ENCODE peak calls at places on chromosomes 6 and 20, in six cellular contexts. T, Z, A, B, K and H are unnamed samples.

GRCh38 chr6:98942263-98942803 is 5.4 kb downstream of the FBXL4 start:
- DNase-seq in T (no peak), Z (no peak), A (no peak), B (no peak), K (no peak), H (no peak)

GRCh38 chr6:14796974-14797762 is 448.7 kb upstream of the JARID2 start:
- DNase-seq in T (no peak), Z (no peak), A (no peak), B (no peak), K (no peak), H (no peak)

GRCh38 chr20:35952480-35953410 is 1.6 kb downstream of the SCAND1 start:
- DNase-seq in T (no peak), Z (no peak), A (no peak), B (no peak), K (no peak), H (no peak)

GRCh38 chr6:39228992-39229767 is at the start of gene KCNK5:
- DNase-seq in T (peak), Z (peak), A (peak), B (peak), K (peak), H (peak)

GRCh38 chr6:148068391-148068790 is 274.2 kb upstream of the SASH1 start:
- DNase-seq in T (no peak), Z (no peak), A (no peak), B (no peak), K (no peak), H (no peak)

GRCh38 chr6:141675957-141676356 is 456.8 kb upstream of the GJE1 start:
- DNase-seq in T (no peak), Z (no peak), A (no peak), B (no peak), K (peak), H (no peak)

GRCh38 chr6:165045631-165046030 is 263.8 kb downstream of the C6orf118 start:
- DNase-seq in T (no peak), Z (no peak), A (no peak), B (no peak), K (no peak), H (no peak)

GRCh38 chr6:36290668-36291620 is 21.1 kb downstream of the PNPLA1 start:
- DNase-seq in T (no peak), Z (no peak), A (no peak), B (no peak), K (peak), H (no peak)

GRCh38 chr6:21586300-21586699 is 7.3 kb upstream of the SOX4 start:
- DNase-seq in T (no peak), Z (no peak), A (no peak), B (no peak), K (no peak), H (no peak)

GRCh38 chr6:57159127-57159526 is 13.0 kb upstream of the BAG2 start:
- DNase-seq in T (no peak), Z (no peak), A (no peak), B (no peak), K (no peak), H (no peak)

GRCh38 chr20:34896086-34896551 is 19.7 kb downstream of the ACSS2 start:
- DNase-seq in T (peak), Z (no peak), A (no peak), B (no peak), K (no peak), H (no peak)

GRCh38 chr6:30885999-30886896 is 1.9 kb downstream of the DDR1 start:
- DNase-seq in T (peak), Z (no peak), A (peak), B (peak), K (peak), H (peak)

GRCh38 chr20:31861346-31862156 is 8.8 kb downstream of the DUSP15 start:
- DNase-seq in T (peak), Z (no peak), A (peak), B (peak), K (peak), H (no peak)

GRCh38 chr20:4554346-4554745 is 167.4 kb upstream of the PRND start:
- DNase-seq in T (no peak), Z (no peak), A (no peak), B (no peak), K (no peak), H (no peak)

GRCh38 chr6:63565727-63566625 is 6.3 kb upstream of the LOC128125822 start:
- DNase-seq in T (no peak), Z (no peak), A (peak), B (no peak), K (no peak), H (no peak)

GRCh38 chr20:10074513-10074912 is 39.7 kb downstream of the ANKEF1 start:
- DNase-seq in T (no peak), Z (peak), A (no peak), B (no peak), K (peak), H (no peak)

GRCh38 chr6:52787917-52788316 is 15.7 kb downstream of the GSTA1 start:
- DNase-seq in T (no peak), Z (no peak), A (peak), B (no peak), K (no peak), H (no peak)

GRCh38 chr6:154909821-154910220 is 85.3 kb upstream of the TIAM2 start:
- DNase-seq in T (no peak), Z (no peak), A (no peak), B (no peak), K (no peak), H (no peak)

GRCh38 chr20:64244281-64244805 is 11.2 kb upstream of the PCMTD2 start:
- DNase-seq in T (no peak), Z (no peak), A (no peak), B (peak), K (no peak), H (no peak)

GRCh38 chr6:100415780-100416179 is 48.9 kb downstream of the SIM1 start:
- DNase-seq in T (no peak), Z (no peak), A (no peak), B (no peak), K (no peak), H (no peak)

GRCh38 chr6:113819169-113819830 is 37.8 kb upstream of the MARCKS start:
- DNase-seq in T (no peak), Z (no peak), A (peak), B (no peak), K (no peak), H (no peak)

GRCh38 chr6:63275953-63276352 is 43.8 kb downstream of the LGSN start:
- DNase-seq in T (no peak), Z (no peak), A (no peak), B (no peak), K (no peak), H (no peak)

GRCh38 chr6:282867-283416 is 9.3 kb upstream of the DUSP22 start:
- DNase-seq in T (no peak), Z (no peak), A (no peak), B (no peak), K (no peak), H (no peak)

GRCh38 chr20:54048489-54048888 is 21.9 kb downstream of the BCAS1 start:
- DNase-seq in T (no peak), Z (no peak), A (no peak), B (no peak), K (no peak), H (no peak)

GRCh38 chr20:7695622-7696021 is 244.6 kb downstream of the HAO1 start:
- DNase-seq in T (no peak), Z (no peak), A (no peak), B (no peak), K (no peak), H (no peak)

GRCh38 chr6:23841116-23841515 is 284.9 kb upstream of the NRSN1 start:
- DNase-seq in T (no peak), Z (no peak), A (no peak), B (no peak), K (no peak), H (no peak)

GRCh38 chr6:73516712-73517489 is 3.9 kb downstream of the EEF1A1 start:
- DNase-seq in T (no peak), Z (no peak), A (no peak), B (no peak), K (no peak), H (no peak)

GRCh38 chr6:2877057-2877882 is 25.8 kb downstream of the SERPINB9 start:
- DNase-seq in T (no peak), Z (no peak), A (no peak), B (no peak), K (no peak), H (no peak)

GRCh38 chr6:111564482-111564945 is 41.2 kb downstream of the TRAF3IP2 start:
- DNase-seq in T (no peak), Z (no peak), A (peak), B (no peak), K (no peak), H (no peak)

GRCh38 chr6:20810732-20811111 is 276.5 kb downstream of the CDKAL1 start:
- DNase-seq in T (no peak), Z (no peak), A (peak), B (no peak), K (no peak), H (no peak)

GRCh38 chr6:41269716-41270115 is 16.8 kb downstream of the TREM1 start:
- DNase-seq in T (no peak), Z (no peak), A (no peak), B (no peak), K (no peak), H (no peak)

GRCh38 chr6:160424256-160424655 is 76.1 kb downstream of the SLC22A3 start:
- DNase-seq in T (no peak), Z (no peak), A (no peak), B (no peak), K (peak), H (no peak)

DNA sequence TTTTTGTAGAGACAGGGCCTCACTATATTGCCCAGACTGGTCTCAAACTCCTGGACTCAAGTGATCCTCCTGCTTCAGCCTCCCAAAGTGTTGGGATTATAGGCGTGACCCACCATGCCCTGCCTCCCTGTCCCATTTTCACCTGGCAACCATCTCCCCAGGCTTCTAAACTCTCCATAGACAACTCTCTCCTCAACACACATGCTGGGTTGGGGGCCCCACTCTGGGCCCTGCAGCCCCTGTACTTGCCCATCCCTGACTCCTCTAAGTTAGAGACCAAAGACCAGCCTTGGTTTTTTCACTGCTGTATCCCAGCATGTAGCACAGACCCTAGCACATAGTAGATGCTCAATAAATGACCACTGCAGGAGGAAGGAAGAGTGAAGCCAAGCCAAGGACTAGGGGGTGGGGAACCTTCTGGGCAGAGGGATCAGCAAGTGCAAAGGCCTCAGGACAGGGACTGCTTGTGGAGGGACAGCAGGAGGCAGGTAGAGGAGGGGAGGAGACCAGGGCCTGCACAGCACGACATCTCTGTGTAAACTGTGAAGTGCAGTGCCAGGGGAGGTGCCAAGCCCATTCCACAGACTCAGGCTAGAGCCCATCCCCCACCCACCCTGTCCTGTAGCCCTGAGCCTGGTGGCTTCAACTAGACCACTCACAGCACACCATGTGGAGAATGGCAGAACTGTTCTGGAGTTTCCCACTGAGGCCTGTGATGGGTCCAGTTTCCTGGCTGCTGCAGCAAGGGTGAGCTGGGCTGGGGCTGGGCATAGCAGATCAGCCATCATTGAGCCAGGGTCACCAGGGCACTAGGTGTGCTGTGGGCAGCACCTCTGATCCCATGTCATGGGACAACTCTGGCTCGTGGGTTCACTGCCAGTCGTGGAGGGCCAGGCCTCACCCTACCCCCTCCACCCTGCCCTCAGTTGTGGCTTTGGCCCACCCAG is 3.4 kb upstream of the SRC start:
- DNase-seq in T (no peak), Z (no peak), A (no peak), B (no peak), K (no peak), H (no peak)
- TF ChIP-seq CTCF in T (no peak), Z (no peak), A (no peak), B (no peak), K (no peak), H (no peak)

GRCh38 chr6:26217714-26218075 is 130.5 kb downstream of the HFE start:
- DNase-seq in T (no peak), Z (no peak), A (no peak), B (no peak), K (no peak), H (no peak)

GRCh38 chr6:26216015-26216885 is 129.0 kb downstream of the HFE start:
- DNase-seq in T (peak), Z (no peak), A (peak), B (peak), K (no peak), H (peak)

GRCh38 chr6:26215200-26216014 is 128.2 kb downstream of the HFE start:
- DNase-seq in T (no peak), Z (no peak), A (no peak), B (no peak), K (no peak), H (no peak)

GRCh38 chr6:26218824-26219223 is 131.6 kb downstream of the HFE start:
- DNase-seq in T (no peak), Z (no peak), A (no peak), B (no peak), K (no peak), H (no peak)

GRCh38 chr6:26216886-26217713 is 129.9 kb downstream of the HFE start:
- DNase-seq in T (peak), Z (peak), A (peak), B (peak), K (no peak), H (peak)
- TF ChIP-seq POLR2A in T (no peak), Z (peak), A (peak), B (no peak), K (no peak), H (peak)

GRCh38 chr20:1964659-1965405 is 29.0 kb downstream of the PDYN start:
- DNase-seq in T (no peak), Z (no peak), A (no peak), B (no peak), K (no peak), H (peak)
- TF ChIP-seq CTCF in T (no peak), Z (no peak), A (no peak), B (no peak), K (no peak), H (no peak)

GRCh38 chr6:78010130-78010529 is 357.3 kb downstream of the MEI4 start:
- DNase-seq in T (no peak), Z (no peak), A (no peak), B (no peak), K (no peak), H (no peak)
- TF ChIP-seq POLR2A in T (no peak), Z (no peak), A (no peak), B (no peak), K (no peak), H (no peak)

DNA sequence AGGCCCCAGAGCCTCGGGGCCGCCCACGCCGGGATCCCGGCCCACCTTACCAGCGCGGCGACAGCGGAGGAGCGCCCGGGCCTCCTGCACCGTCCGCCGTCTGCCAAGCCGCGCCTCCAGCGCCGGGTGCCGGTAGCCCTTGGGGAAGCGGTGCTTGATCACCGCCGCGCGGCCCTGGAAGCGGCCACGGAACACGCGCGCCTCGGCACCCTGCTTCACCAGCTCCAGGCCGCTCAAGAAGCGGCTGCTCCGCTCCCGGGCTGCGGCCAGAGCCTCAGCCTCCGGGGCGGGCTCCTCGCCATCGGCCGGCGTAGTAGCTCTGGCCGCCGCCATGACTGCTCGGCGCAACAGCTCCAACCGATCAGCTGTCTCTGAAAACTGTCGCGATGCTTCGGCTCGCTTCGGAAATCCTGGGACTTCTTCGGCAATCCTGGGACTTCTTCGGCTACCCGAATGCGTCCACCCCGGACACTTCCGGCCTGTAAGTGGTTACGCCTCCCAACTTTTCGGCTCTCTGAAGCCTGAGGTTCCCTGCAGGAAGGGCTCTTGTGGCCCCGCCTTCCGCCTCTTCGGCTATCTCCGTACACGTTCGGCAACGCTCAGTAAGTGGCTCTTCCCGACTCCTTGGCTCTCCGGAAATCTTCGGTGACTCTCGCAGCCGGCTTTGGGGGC is at the start of gene TP53RK:
- DNase-seq in T (peak), Z (peak), A (peak), B (peak), K (peak), H (peak)
- TF ChIP-seq CTCF in T (peak), Z (peak), A (peak), B (peak), K (no peak), H (peak)

GRCh38 chr6:4136354-4136831 is 1.0 kb upstream of the ECI2 start:
- DNase-seq in T (no peak), Z (no peak), A (no peak), B (no peak), K (no peak), H (no peak)

GRCh38 chr6:4139272-4139671 is 3.9 kb upstream of the ECI2 start:
- DNase-seq in T (no peak), Z (no peak), A (no peak), B (no peak), K (no peak), H (no peak)

GRCh38 chr6:4134841-4135664 is at the start of gene ECI2:
- DNase-seq in T (peak), Z (peak), A (peak), B (peak), K (no peak), H (no peak)

GRCh38 chr6:4133941-4134838 is 1.2 kb downstream of the ECI2 start:
- DNase-seq in T (peak), Z (no peak), A (peak), B (peak), K (no peak), H (no peak)

GRCh38 chr6:4135665-4136353 is 434 bp upstream of the ECI2 start:
- DNase-seq in T (peak), Z (peak), A (peak), B (peak), K (peak), H (peak)
- TF ChIP-seq POLR2A in T (no peak), Z (peak), A (peak), B (no peak), K (peak), H (peak)

GRCh38 chr6:107554918-107555317 is 65.0 kb downstream of the SOBP start:
- DNase-seq in T (no peak), Z (no peak), A (no peak), B (no peak), K (no peak), H (no peak)

GRCh38 chr6:107554326-107554725 is 64.4 kb downstream of the SOBP start:
- DNase-seq in T (no peak), Z (no peak), A (no peak), B (no peak), K (no peak), H (no peak)

GRCh38 chr6:107550241-107550840 is 60.4 kb downstream of the SOBP start:
- DNase-seq in T (no peak), Z (no peak), A (no peak), B (no peak), K (no peak), H (no peak)

GRCh38 chr6:107547061-107547840 is 57.3 kb downstream of the SOBP start:
- DNase-seq in T (no peak), Z (no peak), A (no peak), B (no peak), K (no peak), H (no peak)

GRCh38 chr6:107550906-107551305 is 61.0 kb downstream of the SOBP start:
- DNase-seq in T (no peak), Z (no peak), A (no peak), B (no peak), K (no peak), H (no peak)
- TF ChIP-seq CTCF in T (no peak), Z (no peak), A (no peak), B (no peak), K (no peak), H (no peak)